ENCODE peak calls at places on chromosomes 4 and X, in eight cellular contexts. B, S, T, O, F, L, C and X are unnamed samples.

GRCh38 chr4:39469429-39470077 is 10.7 kb downstream of the LIAS start:
- DNase-seq in B (no peak), S (peak), T (peak), O (peak), F (no peak), L (no peak), C (no peak), X (no peak)

GRCh38 chrX:54695231-54695630 is 102.8 kb downstream of the ITIH6 start:
- DNase-seq in B (no peak), S (no peak), T (no peak), O (no peak), F (no peak), L (no peak), C (no peak), X (no peak)

GRCh38 chr4:38275331-38275821 is 315.2 kb downstream of the PTTG2 start:
- DNase-seq in B (no peak), S (peak), T (peak), O (no peak), F (no peak), L (no peak), C (no peak), X (no peak)

GRCh38 chrX:2592279-2592678 is 91.5 kb upstream of the DHRSX start:
- DNase-seq in B (no peak), S (no peak), T (no peak), O (no peak), F (no peak), L (no peak), C (no peak), X (no peak)

GRCh38 chrX:10310502-10310901 is 153.7 kb downstream of the CLCN4 start:
- DNase-seq in B (no peak), S (no peak), T (no peak), O (no peak), F (no peak), L (no peak), C (no peak), X (no peak)

GRCh38 chr4:101954351-101954750 is 163.8 kb downstream of the BANK1 start:
- DNase-seq in B (no peak), S (no peak), T (peak), O (no peak), F (no peak), L (no peak), C (no peak), X (no peak)

GRCh38 chr4:183658362-183659028 is 490 bp downstream of the RWDD4 start:
- DNase-seq in B (no peak), S (peak), T (peak), O (peak), F (peak), L (peak), C (peak), X (no peak)

GRCh38 chrX:44459501-44459900 is 83.2 kb downstream of the FUNDC1 start:
- DNase-seq in B (no peak), S (no peak), T (no peak), O (no peak), F (no peak), L (no peak), C (no peak), X (no peak)

GRCh38 chr4:1072830-1073446 is 40.4 kb downstream of the RNF212 start:
- DNase-seq in B (peak), S (peak), T (peak), O (no peak), F (peak), L (no peak), C (no peak), X (peak)

GRCh38 chr4:87974856-87975462 is 555 bp upstream of the SPP1 start:
- DNase-seq in B (no peak), S (peak), T (peak), O (no peak), F (no peak), L (no peak), C (no peak), X (no peak)

GRCh38 chr4:156953951-156954350 is 17.6 kb downstream of the PDGFC start:
- DNase-seq in B (no peak), S (no peak), T (no peak), O (no peak), F (no peak), L (no peak), C (no peak), X (no peak)

GRCh38 chr4:99763635-99764101 is 53.0 kb upstream of the DAPP1 start:
- DNase-seq in B (no peak), S (peak), T (peak), O (peak), F (no peak), L (no peak), C (no peak), X (no peak)

GRCh38 chr4:20532871-20533870 is 167.1 kb upstream of the PACRGL start:
- DNase-seq in B (no peak), S (no peak), T (no peak), O (no peak), F (no peak), L (no peak), C (no peak), X (no peak)

GRCh38 chr4:98473046-98473445 is 185.4 kb downstream of the TSPAN5 start:
- DNase-seq in B (no peak), S (peak), T (no peak), O (no peak), F (no peak), L (no peak), C (no peak), X (no peak)

GRCh38 chr4:5204781-5205180 is 153.5 kb downstream of the STK32B start:
- DNase-seq in B (no peak), S (no peak), T (peak), O (no peak), F (no peak), L (no peak), C (no peak), X (peak)

GRCh38 chrX:107742754-107743191 is 32.8 kb downstream of the TSC22D3 start:
- DNase-seq in B (no peak), S (no peak), T (no peak), O (peak), F (peak), L (no peak), C (peak), X (no peak)

GRCh38 chrX:133042260-133042659 is 54.6 kb downstream of the USP26 start:
- DNase-seq in B (no peak), S (no peak), T (no peak), O (no peak), F (no peak), L (no peak), C (no peak), X (no peak)

GRCh38 chrX:121000589-121000988 is 15.0 kb upstream of the CT47A1 start:
- DNase-seq in B (no peak), S (peak), T (peak), O (no peak), F (no peak), L (no peak), C (no peak), X (no peak)

GRCh38 chr4:1369091-1369450 is 22.1 kb downstream of the UVSSA start:
- DNase-seq in B (no peak), S (no peak), T (no peak), O (no peak), F (no peak), L (peak), C (peak), X (no peak)

GRCh38 chr4:7280906-7281305 is 88.6 kb downstream of the SORCS2 start:
- DNase-seq in B (no peak), S (no peak), T (no peak), O (no peak), F (no peak), L (no peak), C (peak), X (no peak)

GRCh38 chrX:110914281-110914680 is 118.7 kb upstream of the CHRDL1 start:
- DNase-seq in B (no peak), S (no peak), T (no peak), O (no peak), F (no peak), L (no peak), C (no peak), X (no peak)

GRCh38 chr4:66357316-66357715 is 687.0 kb upstream of the EPHA5 start:
- DNase-seq in B (no peak), S (no peak), T (no peak), O (no peak), F (no peak), L (no peak), C (no peak), X (no peak)

GRCh38 chr4:148574066-148574465 is 131.9 kb upstream of the NR3C2 start:
- DNase-seq in B (no peak), S (no peak), T (no peak), O (no peak), F (no peak), L (no peak), C (no peak), X (no peak)

GRCh38 chr4:153428816-153429592 is 37.2 kb upstream of the TMEM131L start:
- DNase-seq in B (no peak), S (no peak), T (no peak), O (no peak), F (no peak), L (peak), C (no peak), X (no peak)

GRCh38 chr4:52507774-52508173 is 151.3 kb downstream of the USP46 start:
- DNase-seq in B (no peak), S (no peak), T (no peak), O (peak), F (peak), L (no peak), C (no peak), X (no peak)

GRCh38 chr4:17811078-17811603 is 362 bp downstream of the NCAPG start:
- DNase-seq in B (no peak), S (no peak), T (no peak), O (peak), F (no peak), L (no peak), C (no peak), X (peak)

GRCh38 chrX:9781941-9782340 is 4.3 kb upstream of the SHROOM2 start:
- DNase-seq in B (no peak), S (no peak), T (no peak), O (no peak), F (no peak), L (no peak), C (no peak), X (no peak)

GRCh38 chr4:145041378-145041777 is 56.6 kb downstream of the ANAPC10 start:
- DNase-seq in B (no peak), S (peak), T (no peak), O (no peak), F (no peak), L (no peak), C (no peak), X (no peak)

GRCh38 chr4:20463176-20463430 is 211.4 kb downstream of the SLIT2 start:
- DNase-seq in B (no peak), S (no peak), T (no peak), O (no peak), F (no peak), L (no peak), C (peak), X (no peak)

GRCh38 chr4:114180481-114180880 is 201.0 kb upstream of the ARSJ start:
- DNase-seq in B (peak), S (peak), T (peak), O (peak), F (peak), L (no peak), C (peak), X (no peak)
- TF ChIP-seq CTCF in B (no peak), S (peak), T (peak), O (no peak), F (peak), L (peak), C (no peak), X (no peak)

GRCh38 chr4:177228599-177228998 is 81.1 kb upstream of the NEIL3 start:
- DNase-seq in B (no peak), S (no peak), T (no peak), O (no peak), F (no peak), L (no peak), C (no peak), X (no peak)
- H3K4me3 ChIP-seq in B (no peak), S (no peak), T (no peak), O (no peak), F (no peak), L (no peak), C (peak), X (no peak)

DNA sequence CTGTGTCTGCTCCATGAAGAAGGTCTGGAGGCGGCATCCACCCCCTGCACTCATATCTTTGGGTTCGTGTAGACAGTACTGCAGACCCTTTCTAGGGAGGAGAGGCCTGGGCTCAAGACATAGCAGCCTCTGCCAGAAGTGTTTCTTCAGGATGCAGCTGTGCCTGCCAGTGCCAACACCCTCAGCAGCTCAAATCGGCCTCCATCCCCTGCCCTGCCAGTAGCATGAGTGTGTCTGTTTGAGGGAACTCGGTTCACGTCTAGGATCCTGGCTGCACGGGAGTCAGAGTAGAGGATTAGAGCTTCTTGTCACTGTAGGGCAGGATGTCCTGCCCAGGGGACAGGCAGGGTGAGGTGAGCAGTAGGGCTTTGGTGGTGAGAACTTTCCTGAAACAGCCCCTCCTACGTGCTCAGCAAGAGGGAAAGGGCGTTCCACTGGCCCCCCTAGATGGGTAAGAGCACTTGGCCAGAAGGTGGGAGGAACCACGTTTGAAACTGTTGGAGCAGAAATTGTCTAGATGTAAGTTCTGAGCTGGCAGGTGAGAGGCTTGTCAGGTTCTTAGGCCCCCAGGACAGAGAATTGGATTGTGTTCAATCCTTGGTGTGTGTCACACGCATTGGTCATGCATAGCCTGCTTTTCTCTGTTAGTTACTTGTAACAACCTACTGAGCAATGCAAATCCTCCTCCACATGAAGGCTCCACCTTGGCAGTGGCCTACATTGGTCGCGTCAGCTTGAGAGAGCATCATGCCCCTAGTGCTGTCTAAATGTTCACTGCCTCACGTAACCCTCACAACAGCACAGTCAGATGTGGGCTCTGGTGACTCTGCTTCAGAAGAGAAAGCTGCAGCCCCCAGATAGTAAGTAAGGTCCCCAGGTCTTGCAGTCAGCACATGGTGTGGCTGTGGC is 25.8 kb upstream of the FAM193A start:
- DNase-seq in B (no peak), S (no peak), T (no peak), O (no peak), F (no peak), L (no peak), C (peak), X (no peak)
- TF ChIP-seq POLR2A in B (no peak), S (no peak), T (no peak), O (no peak), F (no peak), L (no peak), C (no peak), X (no peak)

GRCh38 chr4:132526652-132527051 is 622.4 kb upstream of the PCDH10 start:
- DNase-seq in B (no peak), S (no peak), T (no peak), O (no peak), F (no peak), L (no peak), C (no peak), X (no peak)
- TF ChIP-seq CTCF in B (no peak), S (no peak), T (no peak), O (no peak), F (no peak), L (no peak), C (no peak), X (no peak)

DNA sequence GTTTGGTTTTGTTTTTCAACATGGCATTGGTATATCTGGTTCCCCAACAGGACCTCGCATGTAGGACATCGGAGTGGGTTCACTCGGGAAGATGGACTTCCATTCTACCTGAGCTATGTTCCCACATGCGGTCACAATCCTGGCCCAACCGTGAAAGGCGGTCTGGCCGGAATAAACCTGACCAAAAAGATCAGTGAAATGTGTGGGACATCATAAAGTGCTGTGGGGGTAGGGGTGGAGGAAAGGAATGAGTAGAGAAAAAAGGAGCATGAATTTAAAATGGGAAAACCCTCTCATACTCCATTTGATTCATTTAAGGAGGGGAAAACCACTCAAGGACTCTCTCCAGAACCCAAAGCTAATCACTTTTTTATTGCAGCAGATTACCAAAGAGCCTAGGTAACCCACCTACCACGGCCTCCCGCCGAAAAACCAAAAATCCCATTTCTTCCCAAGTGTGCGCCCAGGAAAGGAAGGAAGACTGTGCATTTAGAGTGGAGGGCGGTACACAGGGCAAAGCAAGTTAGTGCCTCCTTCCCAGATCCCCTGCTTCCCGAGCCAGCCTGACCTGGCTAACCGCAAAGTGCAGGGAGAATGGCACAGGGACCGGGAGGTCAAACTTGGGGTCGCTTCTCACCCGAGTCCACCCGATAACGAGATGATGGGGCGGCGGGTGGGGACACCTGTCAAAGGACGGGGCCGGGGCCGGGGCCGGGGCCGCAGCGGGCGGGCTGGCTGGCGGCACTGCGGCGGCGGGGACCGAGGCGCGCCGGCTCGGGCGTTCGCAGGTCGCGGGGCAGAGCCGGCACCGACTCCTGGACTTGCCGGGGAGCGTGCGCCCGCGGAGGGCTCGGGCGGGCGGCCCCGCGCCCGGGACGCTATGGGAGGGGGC is 689 bp downstream of the TMEM150C start:
- DNase-seq in B (no peak), S (no peak), T (no peak), O (peak), F (no peak), L (no peak), C (peak), X (no peak)
- H3K4me3 ChIP-seq in B (peak), S (no peak), T (peak), O (peak), F (peak), L (peak), C (peak), X (peak)

GRCh38 chr4:185599844-185600243 is 64.5 kb upstream of the PDLIM3 start:
- DNase-seq in B (no peak), S (no peak), T (no peak), O (no peak), F (peak), L (peak), C (no peak), X (no peak)

GRCh38 chr4:185599151-185599648 is 63.9 kb upstream of the PDLIM3 start:
- DNase-seq in B (no peak), S (no peak), T (no peak), O (no peak), F (no peak), L (no peak), C (no peak), X (no peak)

GRCh38 chr4:185600801-185601200 is 65.5 kb upstream of the PDLIM3 start:
- DNase-seq in B (no peak), S (no peak), T (no peak), O (no peak), F (no peak), L (no peak), C (no peak), X (no peak)

GRCh38 chr4:185592845-185593488 is 57.7 kb upstream of the PDLIM3 start:
- DNase-seq in B (no peak), S (no peak), T (peak), O (no peak), F (no peak), L (no peak), C (no peak), X (no peak)

GRCh38 chr4:185597532-185598188 is 62.4 kb upstream of the PDLIM3 start:
- DNase-seq in B (peak), S (peak), T (peak), O (peak), F (peak), L (peak), C (peak), X (peak)
- TF ChIP-seq POLR2A in B (no peak), S (no peak), T (no peak), O (no peak), F (no peak), L (no peak), C (no peak), X (no peak)

GRCh38 chrX:124863303-124863702 is 456.4 kb upstream of the TEX13C start:
- DNase-seq in B (no peak), S (peak), T (no peak), O (no peak), F (no peak), L (no peak), C (no peak), X (no peak)
- TF ChIP-seq CTCF in B (no peak), S (peak), T (no peak), O (no peak), F (no peak), L (no peak), C (no peak), X (no peak)

GRCh38 chr4:170497105-170497504 is 407.3 kb upstream of the AADAT start:
- DNase-seq in B (no peak), S (peak), T (peak), O (no peak), F (no peak), L (no peak), C (no peak), X (no peak)
- H3K4me3 ChIP-seq in B (no peak), S (peak), T (peak), O (peak), F (peak), L (no peak), C (no peak), X (no peak)